ENCODE peak calls at places on chromosomes 13 and 19, in seven cellular contexts. X is cardiac muscle cell, C is left lung, G is cardiac fibroblast, N is pancreas, V is GM12865, B is brain microvascular endothelial cell. R is an unnamed sample.
A peak's percentile ranks its signal among the peaks of the same experiment; 100 is the strongest.

GRCh38 chr13:59301166-59301551 is 862.6 kb downstream of the DIAPH3 start:
- DNase-seq in C (no peak), G (no peak), B (no peak), X (no peak), N (no peak), V (no peak), R (no peak)

GRCh38 chr19:29211562-29212416 is 1.2 kb downstream of the UQCRFS1 start:
- DNase-seq in G (peak; percentile 17), N (no peak), V (peak; percentile 28), X (peak; percentile 17), C (no peak), B (peak; percentile 9), R (no peak)

GRCh38 chr19:11587973-11588631 is 9.2 kb upstream of the ZNF627 start:
- DNase-seq in N (no peak), V (no peak), X (no peak), C (no peak), B (no peak), G (no peak), R (no peak)

GRCh38 chr19:21202865-21203494 is 61.1 kb downstream of the ZNF431 start:
- DNase-seq in C (no peak), B (no peak), N (no peak), G (peak; percentile 38), X (peak; percentile 64), V (peak; percentile 13), R (no peak)

GRCh38 chr19:43425567-43426392 is 11.1 kb downstream of the TEX101 start:
- DNase-seq in B (no peak), C (no peak), X (peak; percentile 24), N (peak; percentile 68), V (no peak), G (peak; percentile 24), R (no peak)

GRCh38 chr19:35986664-35987570 is 8.1 kb upstream of the SDHAF1 start:
- DNase-seq in X (peak; percentile 44), B (no peak), V (no peak), N (peak; percentile 77), C (peak; percentile 48), G (no peak), R (no peak)

GRCh38 chr13:23654111-23655110 is 84.2 kb downstream of the TNFRSF19 start:
- DNase-seq in B (peak; percentile 29), X (no peak), G (peak; percentile 31), N (no peak), C (no peak), V (no peak), R (no peak)

GRCh38 chr13:101325423-101325822 is 90.9 kb downstream of the NALCN start:
- DNase-seq in C (no peak), B (no peak), G (no peak), N (no peak), V (no peak), X (no peak), R (no peak)

GRCh38 chr13:80945328-80945727 is 604.4 kb upstream of the SPRY2 start:
- DNase-seq in N (no peak), X (peak; percentile 53), V (no peak), B (no peak), G (no peak), C (no peak), R (no peak)

GRCh38 chr13:74573654-74574053 is 439.4 kb upstream of the KLF12 start:
- DNase-seq in C (no peak), G (no peak), X (peak; percentile 65), B (no peak), N (no peak), V (no peak), R (no peak)

GRCh38 chr19:51372649-51373504 is at the start of gene NKG7:
- DNase-seq in X (no peak), V (peak; percentile 80), C (no peak), G (no peak), N (no peak), B (no peak), R (peak; percentile 82)

GRCh38 chr13:30789360-30789862 is 54.1 kb downstream of the ALOX5AP start:
- DNase-seq in C (no peak), X (no peak), N (no peak), G (no peak), B (no peak), V (no peak), R (no peak)

GRCh38 chr13:38707433-38707832 is 20.6 kb downstream of the FREM2 start:
- DNase-seq in C (no peak), N (no peak), B (no peak), G (no peak), V (no peak), X (no peak), R (no peak)

GRCh38 chr13:62357887-62358645 is 942.4 kb upstream of the PCDH20 start:
- DNase-seq in G (peak; percentile 61), N (no peak), X (peak; percentile 78), B (peak; percentile 12), V (peak; percentile 67), C (no peak), R (no peak)

GRCh38 chr13:49517461-49517860 is 21.7 kb downstream of the PHF11 start:
- DNase-seq in G (peak; percentile 19), C (no peak), X (peak; percentile 12), V (peak; percentile 10), B (no peak), N (no peak), R (no peak)

GRCh38 chr13:94710081-94710809 is 2.1 kb downstream of the SOX21 start:
- DNase-seq in B (no peak), C (no peak), G (no peak), X (no peak), V (no peak), N (no peak), R (no peak)

GRCh38 chr13:99992912-99993311 is 11.3 kb downstream of the ZIC2 start:
- DNase-seq in G (no peak), X (no peak), V (no peak), C (no peak), N (no peak), B (no peak), R (no peak)

GRCh38 chr13:48412100-48412556 is 785 bp downstream of the LPAR6 start:
- DNase-seq in X (no peak), C (no peak), V (no peak), B (no peak), N (no peak), G (no peak), R (no peak)

GRCh38 chr13:107817652-107818287 is 397.6 kb downstream of the LIG4 start:
- DNase-seq in V (no peak), X (no peak), C (no peak), B (no peak), N (no peak), G (no peak), R (no peak)

GRCh38 chr19:18736415-18737336 is 53.2 kb downstream of the CRTC1 start:
- DNase-seq in G (no peak), N (peak; percentile 84), B (no peak), X (no peak), V (no peak), C (peak; percentile 59), R (no peak)

GRCh38 chr19:7970716-7971448 is 27.4 kb upstream of the TIMM44 start:
- DNase-seq in V (peak; percentile 42), C (no peak), B (peak; percentile 20), X (peak; percentile 71), N (peak; percentile 43), G (peak; percentile 49), R (no peak)

GRCh38 chr19:28823338-28823961 is 389.5 kb downstream of the UQCRFS1 start:
- DNase-seq in G (no peak), B (no peak), C (no peak), N (no peak), V (no peak), X (no peak), R (no peak)

GRCh38 chr13:104571161-104571889 is 1505.1 kb upstream of the SLC10A2 start:
- DNase-seq in N (no peak), G (peak; percentile 85), B (peak; percentile 99), X (peak; percentile 81), V (peak; percentile 25), C (no peak), R (no peak)

GRCh38 chr13:80168089-80168850 is 172.7 kb downstream of the SPRY2 start:
- DNase-seq in N (no peak), B (no peak), V (no peak), C (no peak), G (peak; percentile 33), X (peak; percentile 49), R (no peak)

DNA sequence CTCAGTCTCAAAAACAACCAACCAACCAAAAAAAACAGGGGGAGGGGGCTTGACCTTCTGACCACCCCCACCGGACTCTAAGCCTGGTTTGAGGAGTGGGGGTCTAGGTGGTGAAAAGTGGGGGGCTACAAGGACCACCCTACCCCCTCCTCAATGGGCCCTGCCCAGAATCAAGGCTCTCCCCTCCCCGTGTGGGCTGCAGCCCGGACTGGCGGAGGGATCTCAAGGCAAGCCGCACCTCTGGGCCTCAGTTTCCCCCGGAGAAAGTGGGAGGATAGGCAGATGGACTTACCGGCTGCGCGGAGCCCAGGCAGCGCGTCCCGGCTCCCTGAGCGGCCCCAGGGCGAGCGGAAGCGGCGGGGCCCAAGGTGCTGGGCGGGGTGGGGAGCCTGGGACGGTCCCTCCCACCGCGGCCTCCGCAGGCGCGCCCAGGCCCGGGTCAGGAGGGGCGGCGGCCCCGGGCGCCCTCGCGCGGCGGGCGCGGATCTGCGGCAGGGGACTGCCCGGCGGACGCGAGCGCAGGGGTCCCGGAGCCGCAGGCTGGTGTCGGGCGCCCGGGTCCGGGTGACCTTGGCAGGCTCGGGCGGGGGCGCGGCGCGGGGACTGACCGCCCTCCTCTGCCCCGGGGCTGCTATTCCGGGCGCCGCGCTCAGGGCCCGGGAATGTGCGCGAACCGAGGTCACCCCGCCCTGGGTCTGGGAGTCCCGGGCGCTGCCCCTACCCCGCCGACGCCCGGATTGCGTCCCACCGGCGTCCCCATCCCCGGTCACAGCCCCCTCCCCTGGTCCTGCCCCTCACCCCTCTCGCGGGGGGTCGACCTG is at the start of gene ADAMTSL5:
- DNase-seq in C (no peak), N (peak; percentile 75), X (peak; percentile 67), G (peak; percentile 70), B (no peak), V (peak; percentile 69), R (no peak)
- TF ChIP-seq CTCF in C (no peak), N (no peak), X (no peak), G (no peak), B (no peak), V (no peak), R (no peak)

GRCh38 chr19:5170329-5170745 is 170.3 kb downstream of the PTPRS start:
- DNase-seq in B (no peak), G (no peak), X (no peak), N (no peak), V (peak; percentile 38), C (no peak), R (peak; percentile 60)
- TF ChIP-seq CTCF in B (peak; percentile 74), G (peak; percentile 66), X (peak; percentile 54), N (peak; percentile 12), V (peak; percentile 75), C (peak; percentile 67), R (peak; percentile 46)

GRCh38 chr19:38556521-38557174 is 61.1 kb downstream of the MAP4K1 start:
- DNase-seq in G (no peak), C (no peak), X (no peak), V (peak; percentile 88), N (no peak), B (no peak), R (no peak)
- TF ChIP-seq CTCF in G (peak; percentile 21), C (no peak), X (peak; percentile 19), V (peak; percentile 62), N (no peak), B (peak; percentile 32), R (no peak)

DNA sequence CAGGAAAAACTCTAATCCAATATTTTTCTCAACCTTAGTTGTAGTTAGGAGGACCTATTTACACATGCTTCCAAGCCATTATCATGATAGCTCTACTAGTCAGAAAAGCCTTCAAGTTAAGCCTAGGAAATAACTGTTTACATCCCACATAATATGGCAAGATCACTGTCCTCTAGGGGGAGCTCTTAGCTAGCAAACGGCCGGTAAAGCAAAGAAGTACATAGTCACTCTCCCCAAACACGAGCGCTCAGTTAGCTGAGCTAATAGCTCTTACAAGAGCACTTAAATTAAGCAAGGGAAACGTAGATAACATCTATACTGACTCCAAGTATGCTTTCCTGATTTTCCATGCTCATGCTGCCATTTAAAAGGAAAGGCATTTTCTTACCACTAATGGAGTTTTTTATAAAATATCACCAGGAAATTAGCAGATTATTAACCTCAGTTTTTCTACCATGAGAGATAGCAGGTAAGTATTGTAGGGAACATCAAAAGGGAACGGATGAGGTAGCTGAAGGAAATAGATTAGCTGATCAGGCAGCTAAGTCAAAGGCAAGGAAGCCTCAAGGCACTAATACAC is 100.6 kb upstream of the PABPC3 start:
- DNase-seq in G (peak; percentile 91), C (peak; percentile 48), X (peak; percentile 90), N (no peak), V (peak; percentile 84), B (peak; percentile 86), R (no peak)
- TF ChIP-seq CTCF in G (peak; percentile 82), C (peak; percentile 64), X (peak; percentile 92), N (peak; percentile 66), V (peak; percentile 88), B (peak; percentile 92), R (peak; percentile 86)